ENCODE peak calls at places on chromosomes 13 and 19, in nine cellular contexts. F, B, N, P, L, I, X, V and S are unnamed samples.

GRCh38 chr13:78700121-78700910 is 41.4 kb upstream of the OBI1 start:
- DNase-seq in F (no peak), B (no peak), N (no peak), P (no peak), L (no peak), I (no peak), X (no peak), V (peak), S (peak)

GRCh38 chr19:3692141-3693029 is 7.9 kb downstream of the PIP5K1C start:
- DNase-seq in F (no peak), B (no peak), N (peak), P (no peak), L (no peak), I (no peak), X (no peak), V (no peak), S (no peak)

GRCh38 chr13:50513528-50513863 is 330.0 kb downstream of the DLEU7 start:
- DNase-seq in F (no peak), B (no peak), N (no peak), P (no peak), L (no peak), I (no peak), X (no peak), V (no peak), S (no peak)

GRCh38 chr13:62088155-62088554 is 672.5 kb upstream of the PCDH20 start:
- DNase-seq in F (no peak), B (no peak), N (no peak), P (no peak), L (no peak), I (no peak), X (no peak), V (no peak), S (no peak)

GRCh38 chr13:79678100-79678499 is 197.1 kb downstream of the NDFIP2 start:
- DNase-seq in F (peak), B (no peak), N (no peak), P (no peak), L (no peak), I (no peak), X (no peak), V (peak), S (no peak)

GRCh38 chr13:34412817-34413365 is 529.2 kb upstream of the NBEA start:
- DNase-seq in F (peak), B (no peak), N (no peak), P (no peak), L (no peak), I (no peak), X (no peak), V (peak), S (no peak)

GRCh38 chr13:92989301-92989700 is 237.3 kb upstream of the GPC6 start:
- DNase-seq in F (no peak), B (peak), N (no peak), P (no peak), L (no peak), I (no peak), X (no peak), V (no peak), S (no peak)

GRCh38 chr13:49629196-49629938 is 1.1 kb downstream of the ARL11 start:
- DNase-seq in F (no peak), B (no peak), N (no peak), P (no peak), L (no peak), I (no peak), X (no peak), V (no peak), S (no peak)

GRCh38 chr19:40806385-40807146 is 7.6 kb downstream of the EGLN2 start:
- DNase-seq in F (peak), B (peak), N (peak), P (peak), L (peak), I (peak), X (peak), V (peak), S (peak)
- TF ChIP-seq CTCF in F (peak), B (peak), N (peak), P (peak), L (peak), I (peak), X (peak), V (peak), S (peak)

GRCh38 chr13:51584731-51585191 is 499 bp downstream of the WDFY2 start:
- DNase-seq in F (peak), B (no peak), N (peak), P (no peak), L (peak), I (peak), X (no peak), V (peak), S (no peak)
- TF ChIP-seq CTCF in F (peak), B (peak), N (peak), P (no peak), L (no peak), I (no peak), X (peak), V (no peak), S (no peak)

DNA sequence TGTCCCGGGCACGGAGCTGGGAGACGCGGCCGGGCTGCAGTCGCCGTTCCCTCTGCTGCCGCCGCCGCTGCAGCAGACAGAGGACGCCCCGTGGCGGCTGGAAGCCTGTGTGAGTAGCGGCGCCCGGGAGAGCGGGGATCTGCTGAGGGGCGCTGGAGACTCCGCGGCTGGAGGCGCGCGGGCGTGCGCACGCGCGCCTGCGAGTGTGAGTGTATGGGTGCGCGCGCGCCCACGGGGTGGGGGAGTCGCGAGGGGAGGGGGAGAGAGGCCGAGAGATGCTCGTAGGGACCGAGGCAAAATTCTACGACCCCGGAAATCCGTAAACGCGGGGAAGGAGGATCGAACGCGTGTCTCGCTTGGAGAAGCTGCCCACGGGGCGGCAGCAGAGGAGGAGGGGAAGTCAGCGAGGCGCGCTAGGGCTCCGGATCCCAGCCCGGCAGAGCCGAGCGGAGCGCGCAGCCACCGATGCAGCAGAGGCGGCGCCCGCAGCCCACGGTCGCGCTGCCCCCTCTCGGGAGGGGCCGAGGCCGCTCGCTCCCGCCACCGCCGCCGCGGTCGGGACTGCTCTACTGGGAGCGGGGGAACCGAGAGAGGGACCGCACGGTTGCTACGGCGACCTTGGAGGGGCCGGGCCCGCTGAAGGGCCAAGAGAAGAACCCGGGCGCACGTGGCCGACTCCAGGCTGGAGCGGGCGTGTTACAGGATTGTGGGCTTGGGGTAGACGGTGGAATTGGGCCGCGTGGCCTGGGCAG is at the start of gene ENOX1:
- DNase-seq in F (peak), B (no peak), N (peak), P (peak), L (peak), I (peak), X (no peak), V (peak), S (no peak)
- TF ChIP-seq CTCF in F (no peak), B (peak), N (peak), P (no peak), L (no peak), I (peak), X (peak), V (peak), S (no peak)

GRCh38 chr19:34134190-34135032 is 37.9 kb upstream of the LSM14A start:
- DNase-seq in F (peak), B (peak), N (peak), P (peak), L (peak), I (peak), X (no peak), V (peak), S (peak)

GRCh38 chr19:34131100-34131499 is 41.2 kb upstream of the LSM14A start:
- DNase-seq in F (peak), B (no peak), N (no peak), P (no peak), L (no peak), I (no peak), X (no peak), V (peak), S (no peak)

GRCh38 chr19:34135033-34135370 is 37.3 kb upstream of the LSM14A start:
- DNase-seq in F (no peak), B (no peak), N (no peak), P (no peak), L (no peak), I (no peak), X (no peak), V (no peak), S (no peak)

GRCh38 chr19:34136127-34136526 is 36.2 kb upstream of the LSM14A start:
- DNase-seq in F (no peak), B (no peak), N (no peak), P (no peak), L (no peak), I (no peak), X (no peak), V (no peak), S (no peak)

GRCh38 chr19:34135401-34135800 is 36.9 kb upstream of the LSM14A start:
- DNase-seq in F (no peak), B (no peak), N (no peak), P (no peak), L (no peak), I (no peak), X (no peak), V (no peak), S (no peak)
- TF ChIP-seq CTCF in F (no peak), B (no peak), N (no peak), P (no peak), L (no peak), I (no peak), X (no peak), V (no peak), S (no peak)

DNA sequence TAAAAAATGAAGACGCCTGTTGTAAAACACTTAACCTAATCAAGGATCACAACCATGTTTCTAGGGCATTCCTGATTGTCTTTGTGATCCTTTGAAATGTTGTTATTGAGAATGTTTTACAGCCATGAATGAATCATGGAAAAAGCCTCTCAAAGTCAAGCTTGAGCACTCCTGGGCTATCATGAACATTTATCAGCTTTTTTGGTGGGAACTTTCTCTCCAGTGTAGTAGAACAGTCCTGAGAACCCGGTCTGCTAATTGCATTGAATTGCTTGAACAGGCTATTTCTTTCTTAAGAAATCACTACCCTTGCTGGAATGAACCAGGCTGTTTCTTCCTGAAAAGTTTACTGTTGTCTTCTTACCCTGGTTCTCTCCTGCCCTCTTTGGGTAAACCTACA is 516.5 kb downstream of the FGF9 start:
- DNase-seq in F (no peak), B (no peak), N (no peak), P (no peak), L (no peak), I (no peak), X (no peak), V (no peak), S (no peak)
- TF ChIP-seq CTCF in F (no peak), B (no peak), N (no peak), P (no peak), L (no peak), I (no peak), X (no peak), V (no peak), S (no peak)

DNA sequence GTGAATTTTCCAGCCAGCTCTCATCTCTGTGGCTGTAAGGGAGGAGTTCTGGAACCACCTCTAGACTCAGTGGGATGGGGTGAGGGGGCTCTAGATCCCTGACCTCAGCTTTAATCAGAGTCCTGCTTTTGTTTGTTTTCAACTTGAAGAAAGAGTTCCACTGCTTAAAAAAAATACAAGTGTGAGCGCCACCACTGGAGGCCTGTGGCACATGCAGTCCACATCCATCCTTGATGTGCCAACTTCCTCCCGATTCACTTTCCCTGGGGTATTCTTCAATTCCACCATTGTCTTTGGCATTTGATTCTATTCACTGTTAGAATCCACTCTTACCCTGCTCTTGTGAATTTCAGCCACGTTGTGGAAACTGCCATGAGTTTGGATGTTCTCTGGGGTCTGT is 62.4 kb upstream of the GJB6 start:
- DNase-seq in F (no peak), B (no peak), N (no peak), P (no peak), L (no peak), I (peak), X (no peak), V (no peak), S (no peak)
- TF ChIP-seq CTCF in F (peak), B (peak), N (no peak), P (no peak), L (peak), I (peak), X (no peak), V (peak), S (no peak)